ENCODE peak calls at places on chromosome 19, in six cellular contexts. One of them, this sample, is unnamed.

GRCh38 chr19:44113784-44114390 is 688 bp downstream of the ZNF225 start:
- DNase-seq in AG04449: no peak
- DNase-seq in cardiac fibroblast: no peak
- DNase-seq in IMR-90: peak
- DNase-seq in PC-9: no peak
- DNase-seq in fibroblast of pulmonary artery: no peak
- DNase-seq in this sample: no peak

GRCh38 chr19:11538232-11539036 is at the start of gene CNN1:
- DNase-seq in AG04449: no peak
- DNase-seq in cardiac fibroblast: peak
- DNase-seq in IMR-90: peak
- DNase-seq in PC-9: no peak
- DNase-seq in fibroblast of pulmonary artery: peak
- DNase-seq in this sample: peak

GRCh38 chr19:4910594-4911273 is 1.4 kb downstream of the UHRF1 start:
- DNase-seq in AG04449: no peak
- DNase-seq in cardiac fibroblast: peak
- DNase-seq in IMR-90: peak
- DNase-seq in PC-9: peak
- DNase-seq in fibroblast of pulmonary artery: peak
- DNase-seq in this sample: peak

GRCh38 chr19:33374406-33374703 is 846 bp downstream of the CEBPG start:
- DNase-seq in AG04449: no peak
- DNase-seq in cardiac fibroblast: no peak
- DNase-seq in IMR-90: peak
- DNase-seq in PC-9: no peak
- DNase-seq in fibroblast of pulmonary artery: no peak
- DNase-seq in this sample: peak

GRCh38 chr19:47305309-47305751 is 4.3 kb upstream of the C5AR1 start:
- DNase-seq in AG04449: peak
- DNase-seq in cardiac fibroblast: peak
- DNase-seq in IMR-90: peak
- DNase-seq in PC-9: peak
- DNase-seq in fibroblast of pulmonary artery: peak
- DNase-seq in this sample: peak

GRCh38 chr19:53772943-53773342 is 51.2 kb downstream of the NLRP12 start:
- DNase-seq in AG04449: no peak
- DNase-seq in cardiac fibroblast: peak
- DNase-seq in IMR-90: peak
- DNase-seq in PC-9: peak
- DNase-seq in fibroblast of pulmonary artery: peak
- DNase-seq in this sample: peak

GRCh38 chr19:18091217-18091608 is 4.5 kb upstream of the IL12RB1 start:
- DNase-seq in AG04449: no peak
- DNase-seq in cardiac fibroblast: no peak
- DNase-seq in IMR-90: no peak
- DNase-seq in PC-9: no peak
- DNase-seq in fibroblast of pulmonary artery: no peak
- DNase-seq in this sample: no peak

GRCh38 chr19:1837625-1838105 is 10.6 kb downstream of the REXO1 start:
- DNase-seq in AG04449: no peak
- DNase-seq in cardiac fibroblast: peak
- DNase-seq in IMR-90: no peak
- DNase-seq in PC-9: no peak
- DNase-seq in fibroblast of pulmonary artery: peak
- DNase-seq in this sample: no peak

GRCh38 chr19:46678110-46678732 is 17.2 kb upstream of the DACT3 start:
- DNase-seq in AG04449: no peak
- DNase-seq in cardiac fibroblast: no peak
- DNase-seq in IMR-90: no peak
- DNase-seq in PC-9: no peak
- DNase-seq in fibroblast of pulmonary artery: peak
- DNase-seq in this sample: peak

GRCh38 chr19:425056-425455 is 16.1 kb upstream of the C2CD4C start:
- DNase-seq in AG04449: no peak
- DNase-seq in cardiac fibroblast: no peak
- DNase-seq in IMR-90: no peak
- DNase-seq in PC-9: no peak
- DNase-seq in fibroblast of pulmonary artery: no peak
- DNase-seq in this sample: no peak

GRCh38 chr19:13699786-13700185 is 64.5 kb upstream of the MRI1 start:
- DNase-seq in AG04449: no peak
- DNase-seq in cardiac fibroblast: no peak
- DNase-seq in IMR-90: no peak
- DNase-seq in PC-9: no peak
- DNase-seq in fibroblast of pulmonary artery: no peak
- DNase-seq in this sample: no peak

GRCh38 chr19:12331211-12331941 is 2.1 kb downstream of the ZNF563 start:
- DNase-seq in AG04449: no peak
- DNase-seq in cardiac fibroblast: no peak
- DNase-seq in IMR-90: no peak
- DNase-seq in PC-9: no peak
- DNase-seq in fibroblast of pulmonary artery: no peak
- DNase-seq in this sample: no peak

GRCh38 chr19:15464394-15465385 is at the start of gene RASAL3:
- DNase-seq in AG04449: no peak
- DNase-seq in cardiac fibroblast: peak
- DNase-seq in IMR-90: no peak
- DNase-seq in PC-9: no peak
- DNase-seq in fibroblast of pulmonary artery: peak
- DNase-seq in this sample: no peak

GRCh38 chr19:44824758-44825157 is 15.9 kb downstream of the BCAM start:
- DNase-seq in AG04449: no peak
- DNase-seq in cardiac fibroblast: no peak
- DNase-seq in IMR-90: no peak
- DNase-seq in PC-9: no peak
- DNase-seq in fibroblast of pulmonary artery: no peak
- DNase-seq in this sample: no peak

GRCh38 chr19:15378529-15379082 is 981 bp downstream of the AKAP8 start:
- DNase-seq in AG04449: no peak
- DNase-seq in cardiac fibroblast: peak
- DNase-seq in IMR-90: peak
- DNase-seq in PC-9: peak
- DNase-seq in fibroblast of pulmonary artery: peak
- DNase-seq in this sample: peak

GRCh38 chr19:47381653-47382279 is 32.7 kb downstream of the DHX34 start:
- DNase-seq in AG04449: no peak
- DNase-seq in cardiac fibroblast: no peak
- DNase-seq in IMR-90: no peak
- DNase-seq in PC-9: no peak
- DNase-seq in fibroblast of pulmonary artery: no peak
- DNase-seq in this sample: no peak

GRCh38 chr19:4108767-4109625 is 14.9 kb downstream of the MAP2K2 start:
- DNase-seq in AG04449: no peak
- DNase-seq in cardiac fibroblast: no peak
- DNase-seq in IMR-90: no peak
- DNase-seq in PC-9: no peak
- DNase-seq in fibroblast of pulmonary artery: no peak
- DNase-seq in this sample: no peak

GRCh38 chr19:3096902-3097326 is 2.8 kb downstream of the GNA11 start:
- DNase-seq in AG04449: no peak
- DNase-seq in cardiac fibroblast: no peak
- DNase-seq in IMR-90: no peak
- DNase-seq in PC-9: no peak
- DNase-seq in fibroblast of pulmonary artery: no peak
- DNase-seq in this sample: no peak

GRCh38 chr19:3099347-3100145 is 5.4 kb downstream of the GNA11 start:
- DNase-seq in AG04449: no peak
- DNase-seq in cardiac fibroblast: no peak
- DNase-seq in IMR-90: no peak
- DNase-seq in PC-9: no peak
- DNase-seq in fibroblast of pulmonary artery: no peak
- DNase-seq in this sample: no peak

GRCh38 chr19:3097442-3097871 is 3.3 kb downstream of the GNA11 start:
- DNase-seq in AG04449: no peak
- DNase-seq in cardiac fibroblast: no peak
- DNase-seq in IMR-90: no peak
- DNase-seq in PC-9: no peak
- DNase-seq in fibroblast of pulmonary artery: no peak
- DNase-seq in this sample: no peak

GRCh38 chr19:3098515-3099346 is 4.6 kb downstream of the GNA11 start:
- DNase-seq in AG04449: no peak
- DNase-seq in cardiac fibroblast: peak
- DNase-seq in IMR-90: peak
- DNase-seq in PC-9: no peak
- DNase-seq in fibroblast of pulmonary artery: no peak
- DNase-seq in this sample: peak

DNA sequence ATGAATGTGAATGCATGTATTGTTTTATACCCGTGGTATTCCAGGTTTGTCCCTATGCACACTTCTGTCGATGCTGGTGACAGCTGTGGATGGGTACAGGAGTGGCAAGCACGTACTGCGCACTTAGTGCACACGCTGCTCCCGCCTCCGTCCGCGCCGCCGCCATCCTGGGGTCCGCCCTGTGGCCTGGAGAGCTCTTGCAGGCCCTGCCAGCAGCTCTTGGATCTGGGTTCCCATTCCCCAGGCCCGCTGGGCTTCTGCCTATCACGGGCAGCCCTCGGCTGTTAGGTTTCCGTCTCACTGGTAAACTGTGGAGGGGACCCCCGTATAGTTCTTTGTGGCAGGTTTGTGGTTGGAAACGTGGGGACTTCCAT is 4.0 kb downstream of the GNA11 start:
- DNase-seq in AG04449: no peak
- DNase-seq in cardiac fibroblast: no peak
- DNase-seq in IMR-90: no peak
- DNase-seq in PC-9: no peak
- DNase-seq in fibroblast of pulmonary artery: no peak
- DNase-seq in this sample: no peak
- H3K4me3 ChIP-seq in AG04449: no peak
- H3K4me3 ChIP-seq in cardiac fibroblast: peak
- H3K4me3 ChIP-seq in IMR-90: no peak
- H3K4me3 ChIP-seq in PC-9: no peak
- H3K4me3 ChIP-seq in fibroblast of pulmonary artery: peak
- H3K4me3 ChIP-seq in this sample: peak

GRCh38 chr19:50703915-50704548 is 15.6 kb downstream of the SHANK1 start:
- DNase-seq in AG04449: no peak
- DNase-seq in cardiac fibroblast: no peak
- DNase-seq in IMR-90: no peak
- DNase-seq in PC-9: no peak
- DNase-seq in fibroblast of pulmonary artery: no peak
- DNase-seq in this sample: no peak

GRCh38 chr19:50708179-50708879 is 11.3 kb downstream of the SHANK1 start:
- DNase-seq in AG04449: no peak
- DNase-seq in cardiac fibroblast: no peak
- DNase-seq in IMR-90: peak
- DNase-seq in PC-9: no peak
- DNase-seq in fibroblast of pulmonary artery: no peak
- DNase-seq in this sample: no peak

GRCh38 chr19:50706387-50706786 is 13.2 kb downstream of the SHANK1 start:
- DNase-seq in AG04449: no peak
- DNase-seq in cardiac fibroblast: no peak
- DNase-seq in IMR-90: no peak
- DNase-seq in PC-9: no peak
- DNase-seq in fibroblast of pulmonary artery: no peak
- DNase-seq in this sample: no peak

GRCh38 chr19:50702870-50703829 is 16.5 kb downstream of the SHANK1 start:
- DNase-seq in AG04449: no peak
- DNase-seq in cardiac fibroblast: peak
- DNase-seq in IMR-90: peak
- DNase-seq in PC-9: no peak
- DNase-seq in fibroblast of pulmonary artery: peak
- DNase-seq in this sample: no peak

GRCh38 chr19:50705422-50706019 is 14.1 kb downstream of the SHANK1 start:
- DNase-seq in AG04449: no peak
- DNase-seq in cardiac fibroblast: peak
- DNase-seq in IMR-90: peak
- DNase-seq in PC-9: peak
- DNase-seq in fibroblast of pulmonary artery: peak
- DNase-seq in this sample: peak
- TF ChIP-seq CTCF in AG04449: peak
- TF ChIP-seq CTCF in cardiac fibroblast: peak
- TF ChIP-seq CTCF in IMR-90: peak
- TF ChIP-seq CTCF in PC-9: peak
- TF ChIP-seq CTCF in fibroblast of pulmonary artery: peak
- TF ChIP-seq CTCF in this sample: peak

GRCh38 chr19:40337594-40337993 is 10.6 kb downstream of the C19orf47 start:
- DNase-seq in AG04449: no peak
- DNase-seq in cardiac fibroblast: no peak
- DNase-seq in IMR-90: no peak
- DNase-seq in PC-9: no peak
- DNase-seq in fibroblast of pulmonary artery: no peak
- DNase-seq in this sample: no peak

GRCh38 chr19:40337107-40337506 is 11.1 kb downstream of the C19orf47 start:
- DNase-seq in AG04449: no peak
- DNase-seq in cardiac fibroblast: no peak
- DNase-seq in IMR-90: no peak
- DNase-seq in PC-9: no peak
- DNase-seq in fibroblast of pulmonary artery: no peak
- DNase-seq in this sample: no peak

GRCh38 chr19:40335855-40336700 is 12.1 kb downstream of the C19orf47 start:
- DNase-seq in AG04449: no peak
- DNase-seq in cardiac fibroblast: no peak
- DNase-seq in IMR-90: no peak
- DNase-seq in PC-9: no peak
- DNase-seq in fibroblast of pulmonary artery: no peak
- DNase-seq in this sample: no peak

GRCh38 chr19:40341601-40342482 is 6.4 kb downstream of the C19orf47 start:
- DNase-seq in AG04449: no peak
- DNase-seq in cardiac fibroblast: peak
- DNase-seq in IMR-90: no peak
- DNase-seq in PC-9: no peak
- DNase-seq in fibroblast of pulmonary artery: no peak
- DNase-seq in this sample: no peak

GRCh38 chr19:40339018-40339728 is 9.0 kb downstream of the C19orf47 start:
- DNase-seq in AG04449: no peak
- DNase-seq in cardiac fibroblast: no peak
- DNase-seq in IMR-90: no peak
- DNase-seq in PC-9: no peak
- DNase-seq in fibroblast of pulmonary artery: no peak
- DNase-seq in this sample: no peak
- H3K4me3 ChIP-seq in AG04449: no peak
- H3K4me3 ChIP-seq in cardiac fibroblast: no peak
- H3K4me3 ChIP-seq in IMR-90: no peak
- H3K4me3 ChIP-seq in PC-9: no peak
- H3K4me3 ChIP-seq in fibroblast of pulmonary artery: no peak
- H3K4me3 ChIP-seq in this sample: no peak

GRCh38 chr19:56958428-56958827 is 117.9 kb upstream of the PEG3 start:
- DNase-seq in AG04449: no peak
- DNase-seq in cardiac fibroblast: no peak
- DNase-seq in IMR-90: no peak
- DNase-seq in PC-9: no peak
- DNase-seq in fibroblast of pulmonary artery: no peak
- DNase-seq in this sample: no peak

GRCh38 chr19:56956503-56957226 is 116.1 kb upstream of the PEG3 start:
- DNase-seq in AG04449: no peak
- DNase-seq in cardiac fibroblast: no peak
- DNase-seq in IMR-90: no peak
- DNase-seq in PC-9: no peak
- DNase-seq in fibroblast of pulmonary artery: no peak
- DNase-seq in this sample: no peak

GRCh38 chr19:56960959-56961622 is 120.6 kb upstream of the PEG3 start:
- DNase-seq in AG04449: no peak
- DNase-seq in cardiac fibroblast: no peak
- DNase-seq in IMR-90: no peak
- DNase-seq in PC-9: no peak
- DNase-seq in fibroblast of pulmonary artery: no peak
- DNase-seq in this sample: no peak

GRCh38 chr19:56955637-56956216 is 115.2 kb upstream of the PEG3 start:
- DNase-seq in AG04449: no peak
- DNase-seq in cardiac fibroblast: no peak
- DNase-seq in IMR-90: no peak
- DNase-seq in PC-9: no peak
- DNase-seq in fibroblast of pulmonary artery: no peak
- DNase-seq in this sample: no peak

GRCh38 chr19:56959211-56959610 is 118.7 kb upstream of the PEG3 start:
- DNase-seq in AG04449: no peak
- DNase-seq in cardiac fibroblast: no peak
- DNase-seq in IMR-90: no peak
- DNase-seq in PC-9: no peak
- DNase-seq in fibroblast of pulmonary artery: no peak
- DNase-seq in this sample: no peak
- TF ChIP-seq CTCF in AG04449: no peak
- TF ChIP-seq CTCF in cardiac fibroblast: no peak
- TF ChIP-seq CTCF in IMR-90: no peak
- TF ChIP-seq CTCF in PC-9: no peak
- TF ChIP-seq CTCF in fibroblast of pulmonary artery: no peak
- TF ChIP-seq CTCF in this sample: no peak

This sample was measured in foreskin fibroblast.